ENCODE peak calls at places on chromosomes 6 and 20, in seven cellular contexts. Z is tibial nerve, G is K562, V is IMR-90, X is Peyer's patch, J is uterus, U is GM12891. W is an unnamed sample.

GRCh38 chr6:14476793-14477531 is 359.4 kb downstream of the CD83 start:
- DNase-seq in Z (peak), J (peak), X (no peak), V (peak), G (peak), U (no peak), W (peak)

GRCh38 chr20:1567392-1568165 is 10.1 kb upstream of the SIRPD start:
- DNase-seq in X (no peak), Z (no peak), U (no peak), J (no peak), V (peak), G (peak), W (no peak)

GRCh38 chr6:163151212-163151611 is 263.3 kb upstream of the QKI start:
- DNase-seq in X (no peak), Z (no peak), G (no peak), J (no peak), V (no peak), U (no peak), W (no peak)

GRCh38 chr6:88952065-88952704 is 11.2 kb downstream of the RNGTT start:
- DNase-seq in Z (no peak), J (no peak), G (no peak), V (peak), X (no peak), U (no peak), W (peak)

GRCh38 chr6:10528170-10528981 is 7.2 kb downstream of the GCNT2 start:
- DNase-seq in G (no peak), J (no peak), X (peak), Z (no peak), V (peak), U (no peak), W (peak)

GRCh38 chr6:147177286-147177685 is 26.9 kb upstream of the STXBP5 start:
- DNase-seq in U (no peak), J (no peak), V (peak), G (no peak), X (no peak), Z (no peak), W (no peak)

GRCh38 chr6:116556065-116556464 is 2.5 kb downstream of the CALHM4 start:
- DNase-seq in G (no peak), Z (no peak), U (no peak), V (peak), X (no peak), J (no peak), W (no peak)

GRCh38 chr20:53677447-53678314 is 84.0 kb upstream of the ZNF217 start:
- DNase-seq in X (no peak), Z (peak), J (peak), V (peak), G (peak), U (no peak), W (peak)

GRCh38 chr20:33252460-33252859 is 16.7 kb downstream of the BPIFA1 start:
- DNase-seq in Z (no peak), G (no peak), X (no peak), V (no peak), U (no peak), J (no peak), W (no peak)

GRCh38 chr6:157490870-157491269 is 109.9 kb downstream of the ZDHHC14 start:
- DNase-seq in U (no peak), Z (no peak), J (no peak), V (no peak), G (no peak), X (no peak), W (no peak)

GRCh38 chr6:14598017-14598864 is 480.7 kb downstream of the CD83 start:
- DNase-seq in V (no peak), U (no peak), Z (no peak), J (no peak), X (no peak), G (no peak), W (no peak)

GRCh38 chr6:43285832-43286231 is 12.2 kb upstream of the SLC22A7 start:
- DNase-seq in V (no peak), U (no peak), J (no peak), G (no peak), Z (no peak), X (no peak), W (no peak)

GRCh38 chr6:31399589-31400466 is 3.6 kb upstream of the MICA start:
- DNase-seq in X (peak), V (peak), J (peak), Z (peak), G (peak), U (no peak), W (peak)
- TF ChIP-seq POLR2A in X (peak), V (peak), J (peak), Z (peak), G (peak), U (no peak), W (peak)

GRCh38 chr20:21099653-21100589 is 6.2 kb downstream of the LINC00237 start:
- DNase-seq in V (peak), Z (no peak), G (peak), X (peak), U (peak), J (no peak), W (peak)
- TF ChIP-seq POLR2A in V (no peak), Z (no peak), G (no peak), X (no peak), U (no peak), J (no peak), W (no peak)

GRCh38 chr6:142146828-142147662 is at the start of the genes NMBR and VTA1:
- DNase-seq in G (peak), V (peak), X (peak), J (peak), U (peak), Z (peak), W (peak)
- TF ChIP-seq POLR2A in G (peak), V (peak), X (peak), J (no peak), U (peak), Z (no peak), W (peak)

GRCh38 chr6:69957990-69958559 is 91.7 kb downstream of the COL19A1 start:
- DNase-seq in G (no peak), Z (no peak), V (peak), J (no peak), U (no peak), X (no peak), W (no peak)
- TF ChIP-seq POLR2A in G (no peak), Z (no peak), V (no peak), J (no peak), U (no peak), X (no peak), W (no peak)

GRCh38 chr6:35474129-35474977 is 6.2 kb downstream of the RPL10A start:
- DNase-seq in U (no peak), X (no peak), G (no peak), Z (no peak), V (no peak), J (no peak), W (no peak)
- TF ChIP-seq POLR2A in U (peak), X (no peak), G (peak), Z (no peak), V (no peak), J (no peak), W (peak)